ENCODE peak calls at places on chromosomes 16 and 17, in five cellular contexts. One of them, this sample, is unnamed.

GRCh38 chr17:7846063-7846735 is 8.7 kb upstream of the TMEM88 start:
- DNase-seq in mucosa of descending colon: peak; percentile 12
- DNase-seq in brain microvascular endothelial cell: no peak
- DNase-seq in MCF 10A: no peak
- DNase-seq in fibroblast of lung: no peak
- DNase-seq in this sample: no peak

GRCh38 chr17:14557482-14557881 is 256.6 kb downstream of the HS3ST3B1 start:
- DNase-seq in mucosa of descending colon: no peak
- DNase-seq in fibroblast of lung: no peak
- DNase-seq in brain microvascular endothelial cell: no peak
- DNase-seq in MCF 10A: no peak
- DNase-seq in this sample: no peak

GRCh38 chr16:21023509-21024202 is 123.1 kb downstream of the LYRM1 start:
- DNase-seq in mucosa of descending colon: peak; percentile 24
- DNase-seq in fibroblast of lung: no peak
- DNase-seq in MCF 10A: no peak
- DNase-seq in brain microvascular endothelial cell: no peak
- DNase-seq in this sample: no peak

GRCh38 chr16:10297341-10298006 is 88.4 kb upstream of the ATF7IP2 start:
- DNase-seq in fibroblast of lung: no peak
- DNase-seq in mucosa of descending colon: peak; percentile 13
- DNase-seq in MCF 10A: no peak
- DNase-seq in brain microvascular endothelial cell: no peak
- DNase-seq in this sample: peak; percentile 65

GRCh38 chr16:53695070-53695469 is 8.6 kb downstream of the RPGRIP1L start:
- DNase-seq in MCF 10A: no peak
- DNase-seq in mucosa of descending colon: no peak
- DNase-seq in fibroblast of lung: peak; percentile 34
- DNase-seq in brain microvascular endothelial cell: peak; percentile 68
- DNase-seq in this sample: no peak

GRCh38 chr16:48498761-48499600 is 111.0 kb downstream of the N4BP1 start:
- DNase-seq in brain microvascular endothelial cell: peak; percentile 80
- DNase-seq in MCF 10A: peak; percentile 87
- DNase-seq in fibroblast of lung: peak; percentile 96
- DNase-seq in mucosa of descending colon: peak; percentile 23
- DNase-seq in this sample: no peak

GRCh38 chr16:30998852-30999761 is 11.3 kb downstream of the STX1B start:
- DNase-seq in brain microvascular endothelial cell: no peak
- DNase-seq in fibroblast of lung: no peak
- DNase-seq in mucosa of descending colon: no peak
- DNase-seq in MCF 10A: no peak
- DNase-seq in this sample: no peak

GRCh38 chr16:74736531-74737157 is 36.0 kb upstream of the MLKL start:
- DNase-seq in mucosa of descending colon: no peak
- DNase-seq in fibroblast of lung: no peak
- DNase-seq in MCF 10A: no peak
- DNase-seq in brain microvascular endothelial cell: no peak
- DNase-seq in this sample: no peak

GRCh38 chr16:4661661-4662060 is 31.7 kb upstream of the NUDT16L1 start:
- DNase-seq in brain microvascular endothelial cell: no peak
- DNase-seq in mucosa of descending colon: no peak
- DNase-seq in fibroblast of lung: no peak
- DNase-seq in MCF 10A: peak; percentile 65
- DNase-seq in this sample: no peak

GRCh38 chr17:63847525-63848249 is 5.2 kb upstream of the SMARCD2 start:
- DNase-seq in brain microvascular endothelial cell: no peak
- DNase-seq in fibroblast of lung: no peak
- DNase-seq in mucosa of descending colon: no peak
- DNase-seq in MCF 10A: no peak
- DNase-seq in this sample: no peak

GRCh38 chr16:71383054-71383773 is 24.7 kb downstream of the CALB2 start:
- DNase-seq in mucosa of descending colon: no peak
- DNase-seq in MCF 10A: no peak
- DNase-seq in fibroblast of lung: no peak
- DNase-seq in brain microvascular endothelial cell: peak; percentile 1
- DNase-seq in this sample: no peak

GRCh38 chr16:8645141-8645521 is 23.6 kb downstream of the METTL22 start:
- DNase-seq in mucosa of descending colon: no peak
- DNase-seq in fibroblast of lung: no peak
- DNase-seq in brain microvascular endothelial cell: no peak
- DNase-seq in MCF 10A: no peak
- DNase-seq in this sample: no peak

GRCh38 chr17:39144414-39144813 is 7.0 kb downstream of the PLXDC1 start:
- DNase-seq in brain microvascular endothelial cell: no peak
- DNase-seq in mucosa of descending colon: peak; percentile 67
- DNase-seq in fibroblast of lung: peak; percentile 83
- DNase-seq in MCF 10A: peak; percentile 95
- DNase-seq in this sample: no peak

GRCh38 chr17:324151-324571 is 28.4 kb downstream of the RPH3AL start:
- DNase-seq in mucosa of descending colon: no peak
- DNase-seq in fibroblast of lung: no peak
- DNase-seq in brain microvascular endothelial cell: no peak
- DNase-seq in MCF 10A: no peak
- DNase-seq in this sample: peak; percentile 37

GRCh38 chr16:19980866-19981265 is 92.8 kb downstream of the GPR139 start:
- DNase-seq in mucosa of descending colon: peak; percentile 9
- DNase-seq in fibroblast of lung: no peak
- DNase-seq in brain microvascular endothelial cell: no peak
- DNase-seq in MCF 10A: peak; percentile 6
- DNase-seq in this sample: no peak

GRCh38 chr17:4711671-4712111 is 1.3 kb downstream of the ARRB2 start:
- DNase-seq in fibroblast of lung: no peak
- DNase-seq in MCF 10A: no peak
- DNase-seq in mucosa of descending colon: peak; percentile 65
- DNase-seq in brain microvascular endothelial cell: no peak
- DNase-seq in this sample: peak; percentile 83

GRCh38 chr17:79738643-79739042 is 7.9 kb downstream of the ENPP7 start:
- DNase-seq in fibroblast of lung: no peak
- DNase-seq in mucosa of descending colon: no peak
- DNase-seq in MCF 10A: no peak
- DNase-seq in brain microvascular endothelial cell: no peak
- DNase-seq in this sample: no peak

GRCh38 chr17:9668532-9668931 is 23.2 kb downstream of the USP43 start:
- DNase-seq in MCF 10A: peak; percentile 91
- DNase-seq in fibroblast of lung: no peak
- DNase-seq in brain microvascular endothelial cell: peak; percentile 23
- DNase-seq in mucosa of descending colon: no peak
- DNase-seq in this sample: no peak

GRCh38 chr17:77002103-77003045 is 134.2 kb downstream of the MGAT5B start:
- DNase-seq in mucosa of descending colon: no peak
- DNase-seq in brain microvascular endothelial cell: peak; percentile 75
- DNase-seq in MCF 10A: peak; percentile 84
- DNase-seq in fibroblast of lung: peak; percentile 58
- DNase-seq in this sample: no peak

GRCh38 chr17:72321886-72322285 is 201.1 kb downstream of the SOX9 start:
- DNase-seq in mucosa of descending colon: no peak
- DNase-seq in fibroblast of lung: peak; percentile 29
- DNase-seq in MCF 10A: no peak
- DNase-seq in brain microvascular endothelial cell: no peak
- DNase-seq in this sample: no peak

GRCh38 chr17:72315514-72315913 is 194.7 kb downstream of the SOX9 start:
- DNase-seq in mucosa of descending colon: no peak
- DNase-seq in brain microvascular endothelial cell: no peak
- DNase-seq in fibroblast of lung: no peak
- DNase-seq in MCF 10A: no peak
- DNase-seq in this sample: no peak

DNA sequence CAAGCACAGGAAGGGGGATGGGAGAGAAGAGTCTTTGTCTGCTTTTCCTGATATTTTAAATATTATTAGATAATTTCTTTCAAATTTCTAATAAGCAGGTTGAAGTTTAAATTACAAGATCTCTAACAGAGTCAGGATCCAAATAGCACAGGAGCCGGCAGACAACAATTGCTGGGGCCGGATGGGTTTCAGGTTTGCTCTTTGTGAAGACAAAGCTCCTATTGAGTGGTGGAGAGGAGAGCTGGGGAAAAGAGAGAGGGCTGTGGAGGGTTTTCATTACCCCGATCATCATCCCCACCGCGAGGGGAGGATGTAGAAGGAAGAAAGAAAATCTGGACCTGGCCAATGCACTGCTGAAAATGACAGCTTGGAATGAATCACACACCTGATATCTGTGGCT is 197.3 kb downstream of the SOX9 start:
- DNase-seq in mucosa of descending colon: no peak
- DNase-seq in brain microvascular endothelial cell: no peak
- DNase-seq in fibroblast of lung: no peak
- DNase-seq in MCF 10A: no peak
- DNase-seq in this sample: no peak
- TF ChIP-seq CTCF in mucosa of descending colon: no peak
- TF ChIP-seq CTCF in brain microvascular endothelial cell: no peak
- TF ChIP-seq CTCF in fibroblast of lung: no peak
- TF ChIP-seq CTCF in MCF 10A: no peak
- TF ChIP-seq CTCF in this sample: no peak

DNA sequence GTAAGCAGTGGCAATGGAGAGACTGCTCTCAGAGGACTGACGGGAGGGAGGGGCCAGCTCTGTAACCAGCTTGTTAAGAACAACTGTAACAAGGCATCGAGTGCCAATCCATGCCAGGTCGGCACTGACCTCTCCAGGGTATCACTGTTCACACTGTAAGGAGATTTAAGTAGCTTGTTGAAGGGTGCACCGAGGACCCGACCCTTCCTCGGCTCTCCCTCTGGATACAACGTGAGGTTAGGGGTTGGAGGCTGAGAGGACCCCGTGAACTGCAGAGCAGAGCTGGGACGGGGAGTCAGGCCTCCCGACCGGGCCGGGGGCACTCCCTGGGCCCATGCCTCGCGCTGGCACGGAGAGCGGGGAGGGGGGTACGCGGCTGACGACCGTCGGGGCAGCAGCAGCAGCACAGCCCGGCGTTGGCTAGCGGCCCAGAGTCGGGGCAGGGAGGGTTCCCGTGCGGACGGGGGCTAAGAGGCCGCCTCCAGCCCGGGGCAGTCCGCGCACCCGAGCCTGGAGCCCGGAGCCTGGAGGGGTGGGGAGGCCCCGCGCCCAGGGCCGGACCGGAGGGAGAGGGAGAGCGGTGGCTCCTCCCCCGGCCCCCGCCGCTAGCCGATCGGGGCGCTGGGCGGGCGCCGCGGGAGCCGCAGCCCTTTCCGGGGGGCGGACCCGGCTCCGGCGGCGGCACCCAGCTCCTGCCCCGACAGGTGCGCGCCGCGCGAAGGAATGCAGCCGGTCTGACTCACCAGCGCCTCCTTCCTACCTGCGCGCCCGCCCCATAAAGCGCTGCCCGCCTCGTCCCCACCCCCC is at the start of gene ITGB4:
- DNase-seq in MCF 10A: peak; percentile 85
- DNase-seq in mucosa of descending colon: peak; percentile 89
- DNase-seq in brain microvascular endothelial cell: no peak
- DNase-seq in fibroblast of lung: no peak
- DNase-seq in this sample: no peak
- TF ChIP-seq CTCF in MCF 10A: no peak
- TF ChIP-seq CTCF in mucosa of descending colon: no peak
- TF ChIP-seq CTCF in brain microvascular endothelial cell: no peak
- TF ChIP-seq CTCF in fibroblast of lung: no peak
- TF ChIP-seq CTCF in this sample: no peak

GRCh38 chr17:12548558-12548957 is 117.1 kb upstream of the MYOCD start:
- DNase-seq in brain microvascular endothelial cell: no peak
- DNase-seq in mucosa of descending colon: no peak
- DNase-seq in fibroblast of lung: no peak
- DNase-seq in MCF 10A: no peak
- DNase-seq in this sample: no peak

GRCh38 chr17:12545877-12546513 is 119.7 kb upstream of the MYOCD start:
- DNase-seq in mucosa of descending colon: peak; percentile 65
- DNase-seq in MCF 10A: peak; percentile 67
- DNase-seq in brain microvascular endothelial cell: peak; percentile 58
- DNase-seq in fibroblast of lung: peak; percentile 66
- DNase-seq in this sample: no peak

GRCh38 chr17:12546983-12547382 is 118.7 kb upstream of the MYOCD start:
- DNase-seq in mucosa of descending colon: no peak
- DNase-seq in MCF 10A: no peak
- DNase-seq in brain microvascular endothelial cell: no peak
- DNase-seq in fibroblast of lung: no peak
- DNase-seq in this sample: no peak

GRCh38 chr17:12547829-12548228 is 117.9 kb upstream of the MYOCD start:
- DNase-seq in fibroblast of lung: no peak
- DNase-seq in mucosa of descending colon: no peak
- DNase-seq in brain microvascular endothelial cell: no peak
- DNase-seq in MCF 10A: no peak
- DNase-seq in this sample: no peak

DNA sequence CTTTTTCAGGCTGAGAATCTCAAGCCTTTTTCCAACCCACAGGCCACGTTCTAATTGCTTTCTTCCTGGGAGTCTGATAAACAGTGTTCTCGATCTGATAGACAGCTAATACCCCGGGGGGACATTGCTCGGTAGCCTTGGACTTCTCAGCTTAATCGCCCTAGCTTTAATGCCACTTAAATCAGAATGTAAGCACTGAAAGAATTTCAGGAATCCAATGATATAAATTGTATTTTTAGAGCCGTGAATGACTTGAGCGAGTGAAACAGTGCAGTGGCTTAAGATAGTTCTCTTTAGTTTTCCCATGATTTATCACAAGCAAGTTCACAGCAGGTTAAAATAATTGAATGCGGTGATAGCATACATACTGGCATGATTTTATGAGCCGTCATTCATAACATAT is 116.2 kb upstream of the MYOCD start:
- DNase-seq in fibroblast of lung: no peak
- DNase-seq in brain microvascular endothelial cell: peak; percentile 75
- DNase-seq in mucosa of descending colon: no peak
- DNase-seq in MCF 10A: no peak
- DNase-seq in this sample: no peak
- TF ChIP-seq CTCF in fibroblast of lung: no peak
- TF ChIP-seq CTCF in brain microvascular endothelial cell: no peak
- TF ChIP-seq CTCF in mucosa of descending colon: no peak
- TF ChIP-seq CTCF in MCF 10A: no peak
- TF ChIP-seq CTCF in this sample: no peak

GRCh38 chr17:71428897-71429296 is 691.9 kb upstream of the SOX9 start:
- DNase-seq in brain microvascular endothelial cell: no peak
- DNase-seq in MCF 10A: no peak
- DNase-seq in mucosa of descending colon: no peak
- DNase-seq in fibroblast of lung: no peak
- DNase-seq in this sample: no peak

GRCh38 chr17:71427801-71428200 is 693.0 kb upstream of the SOX9 start:
- DNase-seq in brain microvascular endothelial cell: no peak
- DNase-seq in MCF 10A: peak; percentile 36
- DNase-seq in mucosa of descending colon: no peak
- DNase-seq in fibroblast of lung: no peak
- DNase-seq in this sample: no peak

GRCh38 chr17:71422968-71423367 is 697.9 kb upstream of the SOX9 start:
- DNase-seq in brain microvascular endothelial cell: no peak
- DNase-seq in mucosa of descending colon: no peak
- DNase-seq in fibroblast of lung: no peak
- DNase-seq in MCF 10A: no peak
- DNase-seq in this sample: no peak

DNA sequence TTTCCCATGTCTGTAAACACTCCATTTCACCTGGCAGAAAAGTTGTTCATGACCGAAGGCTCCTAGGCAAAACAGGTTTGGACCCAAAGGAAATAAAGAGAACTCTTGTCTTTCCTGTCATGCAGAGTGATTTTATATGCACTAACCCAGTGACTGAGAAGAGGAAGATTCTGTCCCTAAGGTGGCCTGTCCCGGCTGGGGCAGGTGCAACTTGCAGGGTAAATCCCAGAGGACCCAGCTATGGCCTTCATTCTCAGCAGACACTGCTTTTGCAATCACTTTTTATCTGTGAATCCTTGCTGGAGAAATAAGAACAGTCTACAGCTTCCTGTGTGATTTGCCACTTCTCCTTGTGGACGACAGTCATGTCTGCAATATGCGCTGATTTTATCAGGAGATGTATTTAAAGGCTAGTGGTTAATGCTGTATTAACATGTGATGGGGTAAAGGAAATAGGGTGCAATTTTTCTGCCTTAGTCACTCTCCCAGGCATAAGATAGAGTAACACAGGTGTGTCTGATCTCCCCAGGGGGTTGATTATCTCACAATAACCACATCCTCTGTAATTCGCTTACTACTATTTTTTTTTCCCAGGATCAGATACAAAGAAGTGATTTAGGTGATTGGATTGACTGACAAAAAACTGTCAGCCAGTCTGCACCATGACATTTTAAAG is 696.8 kb upstream of the SOX9 start:
- DNase-seq in brain microvascular endothelial cell: peak; percentile 52
- DNase-seq in MCF 10A: peak; percentile 86
- DNase-seq in fibroblast of lung: no peak
- DNase-seq in mucosa of descending colon: no peak
- DNase-seq in this sample: no peak
- TF ChIP-seq CTCF in brain microvascular endothelial cell: peak; percentile 28
- TF ChIP-seq CTCF in MCF 10A: no peak
- TF ChIP-seq CTCF in fibroblast of lung: no peak
- TF ChIP-seq CTCF in mucosa of descending colon: no peak
- TF ChIP-seq CTCF in this sample: no peak

This sample was measured in CD14-positive monocyte.